ENCODE peak calls at places on chromosomes 13 and 19, in eight cellular contexts. R is HAP-1, B is PC-3, Q is breast epithelium, W is fibroblast of lung, G is tibial nerve, U is SK-N-SH, P is heart left ventricle. H is an unnamed sample.
A peak's percentile ranks its signal among the peaks of the same experiment; 100 is the strongest.

GRCh38 chr19:32570081-32570785 is 10.8 kb upstream of the PDCD5 start:
- DNase-seq in G (no peak), P (peak; percentile 43), B (peak; percentile 68), R (peak; percentile 76), U (peak; percentile 75), Q (peak; percentile 61), W (peak; percentile 67), H (peak; percentile 35)

GRCh38 chr19:31316201-31316951 is 32.9 kb downstream of the TSHZ3 start:
- DNase-seq in P (no peak), G (no peak), B (no peak), U (no peak), Q (no peak), R (peak; percentile 29), W (peak; percentile 82), H (no peak)

GRCh38 chr13:112900691-112901091 is 68.3 kb upstream of the MCF2L start:
- DNase-seq in P (no peak), R (peak; percentile 5), W (no peak), U (no peak), G (no peak), Q (peak; percentile 30), B (no peak), H (no peak)

GRCh38 chr13:109400192-109400591 is 386.2 kb downstream of the IRS2 start:
- DNase-seq in W (no peak), G (no peak), U (no peak), P (peak; percentile 30), R (no peak), Q (no peak), B (no peak), H (no peak)

GRCh38 chr13:111095911-111096501 is 19.1 kb upstream of the ARHGEF7 start:
- DNase-seq in Q (no peak), W (no peak), P (no peak), R (no peak), B (no peak), G (no peak), U (no peak), H (no peak)

GRCh38 chr13:92716749-92717148 is 509.9 kb upstream of the GPC6 start:
- DNase-seq in P (no peak), G (no peak), R (no peak), U (no peak), W (peak; percentile 67), Q (no peak), B (peak; percentile 2), H (peak; percentile 4)

GRCh38 chr19:29771708-29772415 is 39.9 kb upstream of the CCNE1 start:
- DNase-seq in B (peak; percentile 46), Q (no peak), R (peak; percentile 81), U (peak; percentile 86), W (peak; percentile 45), G (no peak), P (peak; percentile 49), H (peak; percentile 18)

GRCh38 chr19:1253514-1254080 is 5.2 kb downstream of the MIDN start:
- DNase-seq in G (no peak), R (no peak), B (peak; percentile 56), Q (no peak), W (no peak), U (no peak), P (no peak), H (peak; percentile 13)

GRCh38 chr13:48489003-48489402 is 43.9 kb downstream of the RCBTB2 start:
- DNase-seq in G (no peak), U (no peak), W (no peak), P (no peak), Q (no peak), B (no peak), R (no peak), H (no peak)

GRCh38 chr13:107434347-107434746 is 781.0 kb downstream of the LIG4 start:
- DNase-seq in W (no peak), G (no peak), U (no peak), R (no peak), Q (no peak), P (no peak), B (no peak), H (no peak)

GRCh38 chr13:45327253-45327954 is 13.6 kb downstream of the TPT1 start:
- DNase-seq in R (no peak), U (no peak), P (no peak), B (peak; percentile 12), G (no peak), Q (no peak), W (no peak), H (no peak)

GRCh38 chr13:99812611-99813010 is 159.0 kb downstream of the ZIC5 start:
- DNase-seq in P (no peak), B (peak; percentile 35), U (no peak), R (no peak), G (no peak), W (no peak), Q (no peak), H (peak; percentile 3)

GRCh38 chr19:38666662-38667448 is 19.4 kb downstream of the ACTN4 start:
- DNase-seq in B (peak; percentile 65), W (peak; percentile 74), G (no peak), R (peak; percentile 75), P (peak; percentile 59), U (no peak), Q (peak; percentile 65), H (peak; percentile 82)

DNA sequence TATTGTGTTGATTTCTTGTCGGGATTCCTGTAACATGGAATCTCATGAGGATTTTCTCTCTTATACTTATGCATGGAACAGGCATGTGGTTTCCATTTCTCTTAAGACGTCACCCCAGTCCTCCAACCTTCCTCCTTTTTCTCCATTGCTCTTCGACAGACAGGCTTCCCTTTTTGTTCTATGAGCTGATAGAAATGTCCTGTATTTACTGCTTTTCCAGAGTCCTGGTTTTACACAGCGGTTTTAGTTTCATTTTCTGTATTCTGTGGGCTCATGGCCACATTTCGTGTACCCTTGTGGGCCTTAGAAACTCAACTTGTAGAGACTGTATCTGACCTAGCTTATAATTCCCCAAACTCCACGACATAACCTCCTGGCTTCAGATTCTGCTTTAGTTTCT is 113.1 kb downstream of the PAN3 start:
- DNase-seq in U (no peak), B (no peak), W (no peak), P (no peak), Q (no peak), R (no peak), G (no peak), H (no peak)
- H3K36me3 ChIP-seq in U (peaks cover 49% of the 10 kb centered on the region), B (peaks cover 7% of the 10 kb centered on the region), W (no peaks in the 10 kb centered on the region), P (no peaks in the 10 kb centered on the region), Q (no peaks in the 10 kb centered on the region), R (peaks cover 3% of the 10 kb centered on the region), G (peaks cover 6% of the 10 kb centered on the region), H (peaks cover 1% of the 10 kb centered on the region)

GRCh38 chr19:12055784-12056183 is 3.0 kb upstream of the ZNF878 start:
- DNase-seq in R (no peak), U (no peak), W (no peak), B (peak; percentile 41), Q (no peak), P (no peak), G (no peak), H (peak; percentile 42)

GRCh38 chr19:12047868-12048267 is 4.9 kb downstream of the ZNF878 start:
- DNase-seq in Q (no peak), P (no peak), R (no peak), W (no peak), B (peak; percentile 45), G (no peak), U (no peak), H (no peak)

GRCh38 chr19:12052571-12053169 is at the start of gene ZNF878:
- DNase-seq in W (peak; percentile 78), B (peak; percentile 95), Q (peak; percentile 88), P (peak; percentile 95), G (peak; percentile 73), U (peak; percentile 96), R (peak; percentile 48), H (peak; percentile 63)

GRCh38 chr19:12052057-12052570 is 647 bp downstream of the ZNF878 start:
- DNase-seq in P (no peak), Q (no peak), R (no peak), G (no peak), U (peak; percentile 33), W (no peak), B (peak; percentile 70), H (peak; percentile 49)
- H3K4me3 ChIP-seq in P (peak overlapping the region; percentile 77), Q (peak overlapping the region; percentile 80), R (no peak overlapping the region), G (peak overlapping the region; percentile 51), U (peak overlapping the region; percentile 58), W (peak overlapping the region; percentile 44), B (peak overlapping the region; percentile 81), H (peak overlapping the region; percentile 53)

DNA sequence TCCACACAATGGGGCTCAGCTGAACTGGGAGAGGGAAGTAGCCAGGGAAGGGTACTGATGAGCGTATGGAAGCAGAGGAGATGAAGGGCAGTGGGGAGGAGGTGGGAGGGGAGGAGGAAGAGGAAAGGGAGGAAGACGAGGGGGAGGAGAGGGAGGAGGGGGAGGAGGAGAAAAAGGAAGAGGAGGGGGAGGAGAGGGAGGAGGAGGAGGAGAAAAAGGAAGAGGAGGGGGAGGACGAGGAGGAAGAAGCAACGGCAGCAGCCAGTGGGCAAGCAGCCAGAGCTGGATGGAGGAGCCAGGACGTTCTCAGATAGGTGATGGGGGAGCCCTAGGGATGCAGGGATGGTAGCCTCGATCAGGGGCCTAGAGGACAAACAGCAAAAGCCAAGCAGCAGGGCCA is 5.6 kb downstream of the CERS4 start:
- DNase-seq in B (no peak), G (no peak), Q (no peak), U (no peak), R (no peak), P (no peak), W (no peak), H (no peak)
- H3K36me3 ChIP-seq in B (no peaks in the 10 kb centered on the region), G (peaks cover 15% of the 10 kb centered on the region), Q (no peaks in the 10 kb centered on the region), U (no peaks in the 10 kb centered on the region), R (peaks cover 6% of the 10 kb centered on the region), P (no peaks in the 10 kb centered on the region), W (no peaks in the 10 kb centered on the region), H (no peaks in the 10 kb centered on the region)

GRCh38 chr19:41547569-41547968 is 28.4 kb upstream of the CEACAM21 start:
- DNase-seq in U (no peak), B (no peak), W (no peak), R (no peak), G (no peak), P (no peak), Q (no peak), H (no peak)

GRCh38 chr19:41548047-41548446 is 27.9 kb upstream of the CEACAM21 start:
- DNase-seq in U (no peak), B (no peak), Q (no peak), P (no peak), W (no peak), R (no peak), G (no peak), H (no peak)

GRCh38 chr19:41545547-41545946 is 30.4 kb upstream of the CEACAM21 start:
- DNase-seq in R (no peak), G (no peak), P (no peak), W (no peak), U (no peak), B (no peak), Q (no peak), H (no peak)

GRCh38 chr19:41548954-41549688 is 26.8 kb upstream of the CEACAM21 start:
- DNase-seq in B (no peak), W (no peak), G (no peak), R (no peak), P (no peak), Q (no peak), U (no peak), H (no peak)

GRCh38 chr19:41546386-41546789 is 29.6 kb upstream of the CEACAM21 start:
- DNase-seq in P (no peak), G (no peak), B (no peak), R (no peak), U (no peak), Q (no peak), W (no peak), H (no peak)
- H3K4me3 ChIP-seq in P (no peak overlapping the region), G (no peak overlapping the region), B (no peak overlapping the region), R (no peak overlapping the region), U (no peak overlapping the region), Q (no peak overlapping the region), W (no peak overlapping the region), H (no peak overlapping the region)